ENCODE peak calls at places on chromosome 11, in eight cellular contexts. W, T, F, P, L, C, G and A are unnamed samples.

GRCh38 chr11:126978155-126978554 is 22.4 kb downstream of the KIRREL3 start:
- DNase-seq in W (no peak), T (no peak), F (no peak), P (no peak), L (no peak), C (no peak), G (no peak), A (no peak)

GRCh38 chr11:35274909-35275807 is 136.2 kb downstream of the CD44 start:
- DNase-seq in W (no peak), T (no peak), F (peak; percentile 51), P (peak; percentile 79), L (peak; percentile 27), C (peak; percentile 80), G (peak; percentile 95), A (no peak)

GRCh38 chr11:6307879-6308278 is 12.4 kb downstream of the CAVIN3 start:
- DNase-seq in W (no peak), T (no peak), F (no peak), P (no peak), L (no peak), C (no peak), G (no peak), A (no peak)

GRCh38 chr11:79617561-79617960 is 176.7 kb upstream of the TENM4 start:
- DNase-seq in W (no peak), T (no peak), F (no peak), P (no peak), L (no peak), C (no peak), G (no peak), A (no peak)

GRCh38 chr11:2265396-2265795 is 5.0 kb downstream of the ASCL2 start:
- DNase-seq in W (no peak), T (peak; percentile 64), F (peak; percentile 14), P (no peak), L (no peak), C (no peak), G (peak; percentile 9), A (no peak)

GRCh38 chr11:57764527-57764926 is 2.9 kb downstream of the CTNND1 start:
- DNase-seq in W (no peak), T (no peak), F (no peak), P (no peak), L (no peak), C (no peak), G (no peak), A (no peak)

GRCh38 chr11:102456381-102456780 is 3.8 kb upstream of the TMEM123 start:
- DNase-seq in W (no peak), T (peak; percentile 75), F (peak; percentile 29), P (peak; percentile 83), L (no peak), C (peak; percentile 71), G (peak; percentile 45), A (no peak)

GRCh38 chr11:124900464-124900863 is 2.8 kb upstream of the ROBO4 start:
- DNase-seq in W (peak; percentile 23), T (no peak), F (no peak), P (no peak), L (peak; percentile 41), C (peak; percentile 50), G (no peak), A (no peak)

GRCh38 chr11:132683602-132684001 is 848.7 kb downstream of the OPCML start:
- DNase-seq in W (no peak), T (no peak), F (no peak), P (no peak), L (no peak), C (no peak), G (no peak), A (no peak)

GRCh38 chr11:16969010-16970004 is 44.9 kb downstream of the PLEKHA7 start:
- DNase-seq in W (no peak), T (no peak), F (no peak), P (no peak), L (no peak), C (peak; percentile 48), G (no peak), A (no peak)

GRCh38 chr11:71998061-71998460 is 648 bp upstream of the IL18BP start:
- DNase-seq in W (no peak), T (no peak), F (no peak), P (no peak), L (no peak), C (no peak), G (no peak), A (no peak)

GRCh38 chr11:71997594-71997993 is 1.1 kb upstream of the IL18BP start:
- DNase-seq in W (no peak), T (no peak), F (no peak), P (no peak), L (no peak), C (no peak), G (no peak), A (no peak)

GRCh38 chr11:71995726-71996291 is 2.9 kb upstream of the IL18BP start:
- DNase-seq in W (no peak), T (no peak), F (no peak), P (no peak), L (no peak), C (no peak), G (no peak), A (peak; percentile 95)

GRCh38 chr11:71996517-71996916 is 2.2 kb upstream of the IL18BP start:
- DNase-seq in W (no peak), T (no peak), F (no peak), P (no peak), L (no peak), C (no peak), G (no peak), A (no peak)

GRCh38 chr11:71996946-71997345 is 1.8 kb upstream of the IL18BP start:
- DNase-seq in W (no peak), T (peak; percentile 35), F (no peak), P (no peak), L (no peak), C (peak; percentile 92), G (no peak), A (peak; percentile 23)
- TF ChIP-seq POLR2A in W (no peak), T (no peak), F (no peak), P (no peak), L (no peak), C (no peak), G (no peak), A (no peak)

DNA sequence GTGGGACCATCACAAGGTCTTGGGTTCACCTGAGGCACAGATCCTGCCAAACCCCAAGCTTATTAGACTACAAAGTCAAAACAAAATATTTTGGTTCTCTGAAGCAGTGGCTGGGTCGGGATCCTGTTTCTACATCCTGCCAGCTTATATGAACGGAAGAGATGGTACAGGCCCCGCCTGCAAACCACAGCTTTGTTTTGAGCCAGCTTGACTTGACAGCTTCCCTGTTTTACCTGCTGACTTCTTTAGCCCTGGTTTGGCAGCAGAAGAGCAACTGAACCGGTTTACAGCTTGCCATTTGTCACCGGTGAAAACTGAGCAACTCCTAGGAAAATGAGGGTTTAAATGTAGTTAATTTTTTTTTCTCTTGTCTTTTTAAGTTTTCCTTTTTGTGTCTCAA is 11.4 kb downstream of the PACS1 start:
- DNase-seq in W (no peak), T (peak; percentile 84), F (peak; percentile 86), P (peak; percentile 52), L (no peak), C (peak; percentile 88), G (peak; percentile 76), A (peak; percentile 17)
- TF ChIP-seq POLR2A in W (no peak), T (no peak), F (no peak), P (no peak), L (no peak), C (no peak), G (no peak), A (peak; percentile 34)

DNA sequence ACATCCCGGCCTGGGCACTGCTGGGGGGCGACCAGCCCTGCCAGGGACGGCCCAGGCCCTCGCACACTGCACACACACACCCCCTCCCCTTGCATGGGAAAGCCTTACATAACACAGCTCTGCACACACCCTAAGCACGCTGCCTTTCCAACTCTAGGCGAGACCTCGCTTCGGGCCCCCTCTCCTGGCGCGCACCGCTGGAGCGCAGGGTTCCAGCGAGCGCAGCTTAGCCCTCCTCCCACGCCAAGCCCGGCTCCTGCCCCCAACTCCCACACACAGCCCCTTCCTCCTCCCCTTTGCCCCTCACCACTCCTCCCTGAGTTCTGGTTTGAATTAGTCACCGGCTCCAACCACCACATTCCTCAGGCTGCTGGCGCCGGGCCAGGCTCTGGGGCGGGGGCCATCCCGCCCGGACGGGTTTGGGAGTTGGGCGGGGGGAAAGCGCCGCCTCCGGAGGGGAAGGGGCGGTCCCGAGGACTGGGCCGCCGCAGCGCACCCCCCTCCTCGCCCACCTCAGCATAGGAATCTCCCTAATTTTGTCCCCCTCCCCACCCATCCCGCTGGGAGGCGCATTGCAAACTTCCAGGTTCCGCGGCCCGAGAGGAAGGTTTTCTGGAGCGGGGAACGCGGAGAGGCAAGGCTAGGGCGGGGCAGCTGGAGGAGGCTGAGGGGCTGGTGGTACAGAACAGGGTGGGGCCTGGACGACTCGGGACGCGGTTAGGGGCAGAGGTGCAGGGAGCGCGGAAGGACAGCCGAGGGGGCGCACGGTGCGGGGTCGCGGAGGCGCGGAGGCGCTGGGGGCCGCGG is 966 bp downstream of the AHNAK start:
- DNase-seq in W (peak; percentile 75), T (peak; percentile 99), F (peak; percentile 92), P (peak; percentile 90), L (peak; percentile 89), C (peak; percentile 88), G (peak; percentile 91), A (peak; percentile 40)
- TF ChIP-seq POLR2A in W (no peak), T (no peak), F (no peak), P (no peak), L (peak; percentile 47), C (peak; percentile 54), G (peak; percentile 58), A (no peak)

GRCh38 chr11:64244966-64245365 is 1.8 kb downstream of the PPP1R14B start:
- DNase-seq in W (no peak), T (no peak), F (no peak), P (no peak), L (no peak), C (no peak), G (no peak), A (no peak)

GRCh38 chr11:64244107-64244506 is 2.6 kb downstream of the PPP1R14B start:
- DNase-seq in W (no peak), T (no peak), F (no peak), P (no peak), L (no peak), C (no peak), G (no peak), A (no peak)

GRCh38 chr11:64245401-64245796 is 1.3 kb downstream of the PPP1R14B start:
- DNase-seq in W (no peak), T (no peak), F (no peak), P (peak; percentile 72), L (no peak), C (no peak), G (peak; percentile 89), A (no peak)

GRCh38 chr11:64246874-64247728 is at the start of gene PPP1R14B:
- DNase-seq in W (no peak), T (peak; percentile 93), F (peak; percentile 85), P (peak; percentile 93), L (peak; percentile 84), C (peak; percentile 92), G (peak; percentile 90), A (peak; percentile 87)

DNA sequence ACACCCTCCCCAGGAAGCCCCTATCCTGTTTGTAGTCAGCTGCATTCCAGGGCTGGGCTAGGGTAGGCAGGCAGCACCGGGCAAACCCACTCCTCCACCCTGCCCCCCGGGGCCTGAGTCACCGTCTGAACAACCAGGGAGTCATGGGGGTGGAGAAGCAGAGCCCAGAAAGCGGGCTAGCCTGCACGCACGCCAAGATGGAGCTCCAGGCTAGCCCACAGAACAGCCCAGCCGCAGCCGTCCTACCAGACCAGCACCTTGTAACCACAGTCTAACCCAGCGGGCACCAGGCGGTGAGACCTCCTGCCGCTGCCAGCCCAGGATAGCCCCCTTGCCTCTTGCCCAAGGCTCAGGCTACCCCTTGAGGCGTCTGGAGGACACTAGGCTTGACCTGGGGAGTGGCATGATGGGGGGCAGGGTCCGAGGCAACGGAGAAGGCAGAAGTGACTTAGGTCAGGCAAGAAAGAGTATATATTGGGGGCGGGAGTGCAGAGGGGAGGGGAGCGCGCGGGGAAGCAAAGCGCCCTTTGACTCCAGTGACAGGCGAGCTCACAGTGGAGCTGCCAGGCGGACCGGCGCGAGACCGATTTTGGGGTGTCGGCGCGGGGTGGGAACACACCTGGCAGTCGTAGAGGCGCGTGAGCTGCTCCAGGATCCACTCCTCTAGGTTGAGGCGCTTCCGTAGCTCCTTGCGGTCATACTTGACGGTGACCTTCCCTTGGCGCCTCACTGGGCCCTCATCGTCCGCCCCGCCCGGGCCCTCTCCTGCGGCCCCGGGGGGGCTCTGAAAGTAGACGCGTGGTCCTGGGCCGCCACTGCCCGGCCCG is 733 bp downstream of the PPP1R14B start:
- DNase-seq in W (no peak), T (peak; percentile 92), F (peak; percentile 90), P (peak; percentile 69), L (peak; percentile 88), C (peak; percentile 78), G (peak; percentile 91), A (peak; percentile 81)
- TF ChIP-seq POLR2A in W (no peak), T (no peak), F (no peak), P (no peak), L (peak; percentile 92), C (no peak), G (peak; percentile 74), A (peak; percentile 54)